ENCODE peak calls at places on chromosomes 5 and 9, in four cellular contexts. E is testis, M is esophagus squamous epithelium, Y is IMR-90. Z is an unnamed sample.
A peak's percentile ranks its signal among the peaks of the same experiment; 100 is the strongest.

GRCh38 chr5:59466271-59466670 is 427.3 kb downstream of the PDE4D start:
- DNase-seq in Y (no peak), M (no peak), E (no peak), Z (no peak)

GRCh38 chr9:113220467-113221002 is 542 bp downstream of the FKBP15 start:
- DNase-seq in Y (no peak), E (no peak), M (no peak), Z (no peak)

GRCh38 chr9:95511952-95512750 is 4.6 kb downstream of the PTCH1 start:
- DNase-seq in Y (no peak), E (peak; percentile 26), M (no peak), Z (no peak)

GRCh38 chr5:97844797-97845196 is 661.8 kb upstream of the RIOK2 start:
- DNase-seq in E (no peak), M (no peak), Y (no peak), Z (no peak)

GRCh38 chr9:97985058-97985861 is 2.1 kb downstream of the ANP32B start:
- DNase-seq in E (peak; percentile 43), Y (peak; percentile 11), M (no peak), Z (no peak)

GRCh38 chr9:89842267-89842768 is 237.5 kb downstream of the GADD45G start:
- DNase-seq in M (no peak), E (peak; percentile 21), Y (no peak), Z (peak; percentile 87)

GRCh38 chr9:135498381-135499126 is 1.9 kb upstream of the MRPS2 start:
- DNase-seq in Y (no peak), M (no peak), E (no peak), Z (no peak)

GRCh38 chr5:143118222-143118621 is 285.3 kb downstream of the NR3C1 start:
- DNase-seq in Y (no peak), E (no peak), M (no peak), Z (no peak)

GRCh38 chr9:98251554-98251953 is 3.9 kb downstream of the TBC1D2 start:
- DNase-seq in Y (peak; percentile 77), M (no peak), E (no peak), Z (no peak)

GRCh38 chr5:17221843-17222614 is 4.6 kb downstream of the BASP1 start:
- DNase-seq in Y (no peak), E (no peak), M (no peak), Z (no peak)

GRCh38 chr5:50905996-50906395 is 239.6 kb downstream of the PARP8 start:
- DNase-seq in M (no peak), Y (no peak), E (no peak), Z (no peak)

GRCh38 chr9:135213566-135213965 is 126.1 kb downstream of the OLFM1 start:
- DNase-seq in Y (no peak), E (no peak), M (no peak), Z (no peak)

GRCh38 chr5:59799668-59800374 is 93.7 kb downstream of the PDE4D start:
- DNase-seq in M (no peak), Y (peak; percentile 57), E (no peak), Z (no peak)

DNA sequence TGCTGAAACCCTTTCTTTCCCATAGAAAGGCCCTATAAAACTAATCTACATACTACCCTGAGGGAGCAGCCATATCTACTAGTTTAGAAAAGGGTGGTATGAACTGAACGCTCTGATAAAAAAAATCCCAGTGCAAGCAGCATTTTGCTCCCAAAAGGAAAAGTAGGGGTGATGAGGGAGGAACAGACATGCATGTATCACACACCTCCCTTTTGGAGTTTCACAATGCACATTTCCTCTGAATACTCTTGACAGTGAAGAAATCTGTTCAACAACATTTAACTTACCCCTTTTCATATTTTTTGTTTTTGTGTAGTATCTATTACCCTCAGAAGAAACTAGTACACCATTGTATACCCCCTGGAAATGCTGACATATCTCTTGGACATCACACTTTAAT is 411.4 kb downstream of the MAT2B start:
- DNase-seq in E (no peak), M (no peak), Y (no peak), Z (no peak)
- H3K4me3 ChIP-seq in E (no peak overlapping the region), M (no peak overlapping the region), Y (no peak overlapping the region), Z (no peak overlapping the region)

GRCh38 chr9:124390812-124391658 is 24.2 kb downstream of the PSMB7 start:
- DNase-seq in E (no peak), Y (peak; percentile 67), M (no peak), Z (no peak)

GRCh38 chr9:124394596-124394995 is 20.6 kb downstream of the PSMB7 start:
- DNase-seq in E (no peak), M (no peak), Y (no peak), Z (no peak)

GRCh38 chr9:124392254-124392653 is 23.0 kb downstream of the PSMB7 start:
- DNase-seq in M (no peak), E (no peak), Y (no peak), Z (no peak)

GRCh38 chr9:124394167-124394566 is 21.1 kb downstream of the PSMB7 start:
- DNase-seq in Y (peak; percentile 32), M (no peak), E (no peak), Z (no peak)

DNA sequence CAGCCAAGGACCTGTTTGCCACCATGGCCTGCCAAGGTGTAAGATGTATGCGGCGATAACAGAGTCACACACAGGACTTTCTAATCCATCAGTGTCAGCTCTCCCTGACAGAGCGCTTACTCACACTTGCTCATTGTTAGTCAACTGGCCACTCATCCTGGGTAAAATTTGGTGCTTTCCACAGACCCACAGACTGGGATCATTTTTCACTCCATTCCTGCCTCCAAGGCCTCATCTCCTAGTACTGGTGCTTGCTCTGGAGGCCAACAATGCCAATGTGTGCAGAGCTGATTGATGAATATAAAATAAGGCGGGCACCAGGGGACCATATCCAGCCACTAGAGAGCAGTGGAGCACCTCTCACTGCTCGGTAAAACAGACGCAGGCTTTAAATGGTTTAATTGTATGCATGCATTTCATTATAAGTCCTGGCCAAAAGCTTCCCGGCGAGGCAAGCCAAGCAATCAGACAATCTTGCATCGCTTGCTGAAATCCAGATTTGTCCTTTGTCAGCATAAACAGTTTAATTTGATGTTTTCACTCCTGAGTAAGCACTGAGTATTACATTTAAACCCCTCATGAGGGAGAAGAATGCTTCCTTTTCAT is 22.3 kb downstream of the PSMB7 start:
- DNase-seq in E (no peak), M (no peak), Y (peak; percentile 95), Z (no peak)
- H3K4me1 ChIP-seq in E (no peaks in the 10 kb centered on the region), M (peaks cover 60% of the 10 kb centered on the region), Y (peaks cover 38% of the 10 kb centered on the region), Z (peaks cover 53% of the 10 kb centered on the region)

DNA sequence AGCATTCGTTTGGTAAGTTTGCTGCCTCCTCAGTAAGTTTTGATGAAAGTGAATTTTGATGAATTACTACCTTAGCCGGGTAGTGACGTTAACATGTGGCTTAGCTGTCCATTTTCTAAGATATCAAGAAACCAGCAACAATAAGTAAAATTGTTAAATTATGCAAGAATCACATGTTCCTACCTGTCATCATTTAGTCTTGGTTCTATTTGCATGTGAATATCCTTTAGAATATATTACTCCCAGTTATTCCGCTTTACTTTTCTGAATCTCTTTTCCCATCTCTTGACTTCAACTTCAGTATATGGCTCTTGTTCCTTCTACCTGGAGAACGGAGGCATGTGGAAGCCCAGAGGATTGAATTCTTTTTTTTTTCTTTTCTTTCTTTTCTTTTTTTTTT is 59.4 kb downstream of the DOCK8 start:
- DNase-seq in M (no peak), Y (no peak), E (no peak), Z (no peak)
- TF ChIP-seq POLR2A in M (no peak), Y (no peak), E (no peak), Z (no peak)

GRCh38 chr9:136806067-136806466 is 1.7 kb upstream of the RABL6 start:
- DNase-seq in M (no peak), E (no peak), Y (no peak), Z (no peak)

GRCh38 chr9:136807281-136808074 is at the start of gene RABL6:
- DNase-seq in E (peak; percentile 76), M (no peak), Y (peak; percentile 55), Z (peak; percentile 93)

GRCh38 chr9:136806631-136807201 is 1.0 kb upstream of the RABL6 start:
- DNase-seq in E (no peak), M (no peak), Y (no peak), Z (no peak)

GRCh38 chr9:136808781-136809158 is 1.0 kb downstream of the RABL6 start:
- DNase-seq in M (no peak), Y (peak; percentile 35), E (no peak), Z (no peak)

GRCh38 chr9:136808075-136808780 is 480 bp downstream of the RABL6 start:
- DNase-seq in E (peak; percentile 56), Y (no peak), M (no peak), Z (no peak)
- H3K4me3 ChIP-seq in E (peak overlapping the region; percentile 75), Y (peak overlapping the region; percentile 75), M (peak overlapping the region; percentile 84), Z (peak overlapping the region; percentile 98)

DNA sequence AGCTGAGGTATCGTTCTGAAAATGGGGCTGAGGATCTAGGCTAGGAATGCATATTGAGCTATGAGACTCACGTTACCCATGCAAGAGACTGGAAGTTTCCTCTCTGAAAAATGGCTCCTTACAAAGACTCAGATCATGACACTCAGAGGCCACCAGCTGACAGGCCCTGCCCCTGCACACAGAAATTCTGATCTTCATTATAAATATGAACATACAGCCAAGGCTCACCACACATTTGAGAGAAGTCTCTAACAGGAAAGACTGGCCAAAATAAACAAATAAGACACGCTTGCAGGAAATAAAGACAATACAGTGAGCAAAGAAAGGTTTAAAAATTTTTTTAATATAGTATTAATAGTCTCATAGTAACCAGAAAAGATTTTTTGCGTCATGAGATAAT is 365.9 kb downstream of the NFIB start:
- DNase-seq in Y (no peak), E (no peak), M (no peak), Z (no peak)
- H3K4me1 ChIP-seq in Y (no peaks in the 10 kb centered on the region), E (no peaks in the 10 kb centered on the region), M (no peaks in the 10 kb centered on the region), Z (peaks cover 8% of the 10 kb centered on the region)

GRCh38 chr9:129138476-129139232 is 27.4 kb downstream of the PTPA start:
- DNase-seq in Y (peak; percentile 40), M (no peak), E (peak; percentile 65), Z (no peak)
- TF ChIP-seq POLR2A in Y (no peak), M (peak; percentile 45), E (no peak), Z (no peak)

GRCh38 chr5:133969654-133970324 is 1.4 kb upstream of the C5orf15 start:
- DNase-seq in Y (peak; percentile 79), M (no peak), E (no peak), Z (peak; percentile 47)

GRCh38 chr5:133966090-133966489 is 2.3 kb downstream of the C5orf15 start:
- DNase-seq in E (no peak), M (no peak), Y (no peak), Z (no peak)

GRCh38 chr5:133968057-133968993 is at the start of gene C5orf15:
- DNase-seq in E (peak; percentile 99), M (peak; percentile 70), Y (peak; percentile 97), Z (peak; percentile 97)

GRCh38 chr5:133967715-133968056 is 739 bp downstream of the C5orf15 start:
- DNase-seq in Y (peak; percentile 59), E (no peak), M (no peak), Z (no peak)

GRCh38 chr5:133967124-133967523 is 1.3 kb downstream of the C5orf15 start:
- DNase-seq in M (no peak), Y (no peak), E (no peak), Z (peak; percentile 37)
- H3K4me3 ChIP-seq in M (peak overlapping the region; percentile 92), Y (no peak overlapping the region), E (no peak overlapping the region), Z (no peak overlapping the region)

DNA sequence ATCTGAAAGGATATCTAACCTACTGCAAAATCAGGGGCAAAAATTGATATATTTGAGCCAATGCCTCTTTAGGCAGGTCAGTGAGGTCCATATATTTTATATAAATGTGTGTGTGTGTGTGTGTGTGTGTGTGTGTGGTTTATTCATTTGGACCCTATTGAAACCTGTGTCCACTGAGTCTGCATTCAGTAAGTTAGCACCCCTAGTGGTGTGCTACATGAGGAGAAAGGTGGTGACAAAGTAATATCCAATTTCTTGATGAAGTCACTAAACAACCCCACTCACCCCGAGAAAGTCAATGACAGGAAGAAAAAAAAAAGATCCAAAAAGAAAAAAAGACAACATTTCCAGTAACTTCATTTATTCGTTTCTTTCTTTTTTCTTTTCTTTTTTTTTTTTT is 4.1 kb downstream of the FBXW11 start:
- DNase-seq in Y (no peak), E (no peak), M (no peak), Z (no peak)
- H3K4me1 ChIP-seq in Y (peaks cover 5% of the 10 kb centered on the region), E (peaks cover 19% of the 10 kb centered on the region), M (peaks cover 83% of the 10 kb centered on the region), Z (peaks cover 51% of the 10 kb centered on the region)

Z was measured in esophagus muscularis mucosa.